ENCODE peak calls at places on chromosomes 13 and 19, in nine cellular contexts. P, L, Z, E, O, H, Y, N and U are unnamed samples.

GRCh38 chr13:107234315-107234714 is 666.4 kb upstream of the ARGLU1 start:
- DNase-seq in P (no peak), L (peak; percentile 7), Z (no peak), E (no peak), O (peak; percentile 18), H (no peak), Y (no peak), N (no peak), U (no peak)

GRCh38 chr13:97127842-97128241 is 94.3 kb upstream of the MBNL2 start:
- DNase-seq in P (no peak), L (no peak), Z (no peak), E (no peak), O (no peak), H (no peak), Y (no peak), N (no peak), U (no peak)

GRCh38 chr19:30620354-30620753 is 248.2 kb downstream of the ZNF536 start:
- DNase-seq in P (no peak), L (no peak), Z (no peak), E (no peak), O (no peak), H (no peak), Y (no peak), N (no peak), U (no peak)

GRCh38 chr19:58279042-58279924 is 528 bp downstream of the ZNF8 start:
- DNase-seq in P (peak; percentile 86), L (peak; percentile 92), Z (peak; percentile 84), E (peak; percentile 35), O (peak; percentile 80), H (peak; percentile 18), Y (peak; percentile 76), N (peak; percentile 54), U (peak; percentile 51)

GRCh38 chr13:112234131-112234875 is 141.9 kb upstream of the SPACA7 start:
- DNase-seq in P (no peak), L (no peak), Z (no peak), E (no peak), O (no peak), H (no peak), Y (no peak), N (no peak), U (no peak)

GRCh38 chr13:29978211-29978610 is 127.8 kb upstream of the UBL3 start:
- DNase-seq in P (peak; percentile 5), L (no peak), Z (no peak), E (no peak), O (no peak), H (no peak), Y (no peak), N (no peak), U (no peak)

GRCh38 chr19:391199-391557 is 17.8 kb downstream of the C2CD4C start:
- DNase-seq in P (no peak), L (no peak), Z (no peak), E (no peak), O (no peak), H (no peak), Y (no peak), N (no peak), U (no peak)

GRCh38 chr13:97786510-97786909 is 167.0 kb upstream of the IPO5 start:
- DNase-seq in P (peak; percentile 47), L (no peak), Z (no peak), E (no peak), O (peak; percentile 31), H (no peak), Y (no peak), N (no peak), U (no peak)

DNA sequence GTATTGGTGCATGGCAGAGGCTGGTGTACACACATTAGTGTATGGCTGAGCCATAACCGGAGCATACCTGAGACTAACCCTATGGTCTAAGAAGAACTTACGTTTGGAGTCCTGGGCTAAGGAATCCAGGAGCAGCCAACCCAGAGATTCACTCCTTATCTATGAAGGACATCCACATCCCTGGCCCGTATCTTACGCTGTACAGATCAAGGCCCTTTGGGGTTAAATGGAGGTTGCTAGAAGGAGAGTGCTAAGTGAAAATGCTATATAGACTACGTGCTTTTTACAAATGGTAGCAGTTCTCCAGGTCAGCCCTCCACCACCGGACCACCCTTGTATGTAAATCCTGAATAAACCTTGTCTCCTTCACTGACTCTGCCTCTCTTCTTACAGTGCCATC is 1.9 kb upstream of the SUGT1 start:
- DNase-seq in P (no peak), L (no peak), Z (peak; percentile 43), E (no peak), O (no peak), H (no peak), Y (no peak), N (no peak), U (no peak)
- H3K4me3 ChIP-seq in P (peak overlapping the region; percentile 87), L (peak overlapping the region; percentile 71), Z (peak overlapping the region; percentile 66), E (peak overlapping the region; percentile 96), O (peak overlapping the region; percentile 95), H (peak overlapping the region; percentile 98), Y (peak overlapping the region; percentile 91), N (peak overlapping the region; percentile 95), U (peak overlapping the region; percentile 97)

GRCh38 chr13:53198699-53199098 is 170.1 kb downstream of the OLFM4 start:
- DNase-seq in P (no peak), L (no peak), Z (no peak), E (no peak), O (no peak), H (no peak), Y (no peak), N (no peak), U (no peak)

GRCh38 chr13:53200075-53200474 is 171.5 kb downstream of the OLFM4 start:
- DNase-seq in P (no peak), L (no peak), Z (no peak), E (no peak), O (no peak), H (no peak), Y (no peak), N (no peak), U (no peak)

GRCh38 chr13:53204598-53204997 is 176.0 kb downstream of the OLFM4 start:
- DNase-seq in P (no peak), L (no peak), Z (no peak), E (no peak), O (no peak), H (no peak), Y (no peak), N (no peak), U (no peak)

GRCh38 chr13:53200498-53201453 is 172.2 kb downstream of the OLFM4 start:
- DNase-seq in P (no peak), L (peak; percentile 93), Z (no peak), E (no peak), O (peak; percentile 12), H (no peak), Y (peak; percentile 61), N (no peak), U (no peak)

DNA sequence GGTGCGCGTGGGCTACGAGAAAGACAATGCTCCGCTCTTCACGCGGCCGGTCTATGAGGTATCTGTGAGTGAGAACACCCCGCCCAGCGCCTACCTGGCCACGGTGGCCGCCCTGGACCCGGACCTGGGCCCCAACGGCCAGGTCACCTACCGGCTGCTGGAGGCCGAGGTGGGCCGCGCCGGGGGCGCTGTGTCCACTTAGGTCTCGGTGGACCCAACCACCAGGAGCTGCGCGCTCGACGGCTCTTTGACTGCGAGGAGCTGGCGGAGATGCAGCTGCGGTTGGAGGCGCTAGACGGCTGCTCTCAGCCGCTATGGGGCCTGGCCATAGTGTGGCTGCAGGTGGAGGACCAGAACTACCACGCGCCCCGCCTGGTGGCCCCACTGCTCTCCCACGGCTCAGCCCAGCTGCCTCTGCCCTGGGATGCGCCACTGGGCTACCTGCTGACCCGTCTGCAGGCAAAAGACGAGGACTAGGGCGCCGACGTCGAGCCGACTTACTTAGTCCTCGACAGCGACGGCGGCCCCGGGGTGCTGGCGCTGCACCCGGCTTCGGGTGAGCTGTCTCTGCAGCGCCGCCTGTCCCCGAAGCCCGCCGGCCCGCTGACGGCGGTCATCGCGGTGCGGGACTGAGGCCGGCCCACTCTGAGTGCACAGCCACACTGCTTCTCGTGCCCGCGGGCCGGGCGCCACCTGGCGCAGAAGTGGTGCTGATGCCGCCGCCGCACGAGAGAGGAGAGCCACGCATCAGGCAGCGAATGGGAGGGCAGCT is 173.0 kb downstream of the OLFM4 start:
- DNase-seq in P (no peak), L (peak; percentile 53), Z (no peak), E (no peak), O (peak; percentile 1), H (no peak), Y (peak; percentile 44), N (no peak), U (no peak)
- H3K4me3 ChIP-seq in P (no peak overlapping the region), L (no peak overlapping the region), Z (no peak overlapping the region), E (no peak overlapping the region), O (no peak overlapping the region), H (no peak overlapping the region), Y (no peak overlapping the region), N (no peak overlapping the region), U (no peak overlapping the region)

GRCh38 chr19:5294403-5295160 is 46.0 kb downstream of the PTPRS start:
- DNase-seq in P (no peak), L (no peak), Z (no peak), E (no peak), O (no peak), H (no peak), Y (no peak), N (no peak), U (no peak)

GRCh38 chr19:5293607-5294089 is 47.0 kb downstream of the PTPRS start:
- DNase-seq in P (peak; percentile 41), L (peak; percentile 76), Z (peak; percentile 38), E (no peak), O (peak; percentile 33), H (no peak), Y (no peak), N (no peak), U (peak; percentile 39)

GRCh38 chr19:5291588-5292193 is 48.9 kb downstream of the PTPRS start:
- DNase-seq in P (no peak), L (no peak), Z (no peak), E (no peak), O (no peak), H (no peak), Y (no peak), N (no peak), U (no peak)

GRCh38 chr19:5292453-5292842 is 48.2 kb downstream of the PTPRS start:
- DNase-seq in P (peak; percentile 56), L (no peak), Z (no peak), E (peak; percentile 67), O (no peak), H (no peak), Y (no peak), N (peak; percentile 62), U (peak; percentile 38)

DNA sequence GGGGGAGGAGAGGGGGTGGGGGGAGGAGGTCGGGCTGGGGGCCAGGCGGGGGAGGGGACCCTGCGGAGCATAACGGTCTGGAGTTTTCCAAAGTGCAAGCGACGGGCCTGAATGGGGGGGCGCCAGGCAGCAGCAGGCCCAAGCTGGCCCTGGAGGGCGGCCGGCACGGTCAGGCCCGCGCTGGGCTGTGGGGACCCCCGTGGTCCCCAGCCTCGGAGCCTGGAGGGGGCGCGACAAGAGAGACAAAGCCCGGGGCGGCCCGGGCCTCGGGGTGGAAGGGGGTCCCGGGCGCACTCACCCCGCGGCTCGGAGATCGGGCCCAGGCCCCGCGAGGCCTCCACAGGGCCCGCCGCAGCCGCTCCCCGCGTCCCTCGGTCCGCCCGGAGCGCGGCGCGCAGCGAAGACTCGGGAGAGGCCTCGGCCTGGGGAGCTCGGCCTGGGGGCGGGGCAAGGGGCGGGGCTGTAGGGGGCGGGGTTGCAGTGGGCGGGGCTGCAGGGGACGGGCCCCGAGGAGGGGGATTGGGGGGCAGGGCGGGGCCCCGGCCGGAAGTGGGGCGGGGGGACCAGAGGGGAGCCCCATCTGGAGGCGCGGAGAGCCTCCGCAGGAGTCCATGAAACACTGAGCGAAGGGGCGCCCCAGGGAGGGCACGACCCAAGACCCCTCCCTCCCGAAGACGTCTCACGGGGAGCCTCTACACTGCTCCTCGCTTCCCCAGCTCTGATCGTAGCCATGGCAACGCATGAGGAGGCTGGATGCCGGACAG is 47.6 kb downstream of the PTPRS start:
- DNase-seq in P (peak; percentile 75), L (peak; percentile 88), Z (peak; percentile 97), E (peak; percentile 83), O (peak; percentile 69), H (peak; percentile 36), Y (peak; percentile 54), N (peak; percentile 61), U (peak; percentile 67)
- H3K4me3 ChIP-seq in P (peak overlapping the region; percentile 64), L (peak overlapping the region; percentile 46), Z (peak overlapping the region; percentile 72), E (peak overlapping the region; percentile 72), O (peak overlapping the region; percentile 72), H (peak overlapping the region; percentile 77), Y (peak overlapping the region; percentile 68), N (peak overlapping the region; percentile 32), U (peak overlapping the region; percentile 85)

GRCh38 chr19:47781590-47782318 is 3.3 kb downstream of the SELENOW start:
- DNase-seq in P (peak; percentile 19), L (no peak), Z (no peak), E (no peak), O (peak; percentile 38), H (no peak), Y (no peak), N (no peak), U (no peak)
- H3K4me3 ChIP-seq in P (no peak overlapping the region), L (no peak overlapping the region), Z (no peak overlapping the region), E (no peak overlapping the region), O (no peak overlapping the region), H (no peak overlapping the region), Y (no peak overlapping the region), N (no peak overlapping the region), U (no peak overlapping the region)